ENCODE peak calls at places on chromosomes 4 and X, in nine cellular contexts. One of them, this sample, is unnamed.

GRCh38 chr4:76458829-76459228 is 23.8 kb downstream of the SHROOM3 start:
- DNase-seq in Kasumi-1: no peak
- DNase-seq in NCI-H526 treated with DMSO at 0.1 percent for 48 hours: no peak
- DNase-seq in body of pancreas: no peak
- DNase-seq in IMR-90: no peak
- DNase-seq in activated CD4-positive, CD25-positive, alpha-beta regulatory T cell treated with anti-CD3 and anti-CD28 coated beads, Interleukin-2, amount 50 U/mL, for 16 hours: no peak
- DNase-seq in BJ: no peak
- DNase-seq in NB4: no peak
- DNase-seq in iPS DF 19.7: no peak
- DNase-seq in this sample: no peak

GRCh38 chr4:7964890-7965662 is 25.4 kb upstream of the AFAP1 start:
- DNase-seq in NCI-H526 treated with DMSO at 0.1 percent for 48 hours: peak; percentile 13
- DNase-seq in Kasumi-1: peak; percentile 60
- DNase-seq in body of pancreas: peak; percentile 37
- DNase-seq in BJ: no peak
- DNase-seq in IMR-90: peak; percentile 71
- DNase-seq in activated CD4-positive, CD25-positive, alpha-beta regulatory T cell treated with anti-CD3 and anti-CD28 coated beads, Interleukin-2, amount 50 U/mL, for 16 hours: no peak
- DNase-seq in iPS DF 19.7: no peak
- DNase-seq in NB4: peak; percentile 44
- DNase-seq in this sample: peak; percentile 79

GRCh38 chrX:151762802-151763201 is 28.3 kb downstream of the CNGA2 start:
- DNase-seq in iPS DF 19.7: no peak
- DNase-seq in BJ: no peak
- DNase-seq in activated CD4-positive, CD25-positive, alpha-beta regulatory T cell treated with anti-CD3 and anti-CD28 coated beads, Interleukin-2, amount 50 U/mL, for 16 hours: no peak
- DNase-seq in Kasumi-1: peak; percentile 8
- DNase-seq in IMR-90: no peak
- DNase-seq in NB4: no peak
- DNase-seq in NCI-H526 treated with DMSO at 0.1 percent for 48 hours: no peak
- DNase-seq in body of pancreas: no peak
- DNase-seq in this sample: no peak

GRCh38 chr4:138666366-138666765 is 349.2 kb upstream of the NOCT start:
- DNase-seq in NB4: no peak
- DNase-seq in iPS DF 19.7: no peak
- DNase-seq in Kasumi-1: no peak
- DNase-seq in IMR-90: no peak
- DNase-seq in NCI-H526 treated with DMSO at 0.1 percent for 48 hours: no peak
- DNase-seq in activated CD4-positive, CD25-positive, alpha-beta regulatory T cell treated with anti-CD3 and anti-CD28 coated beads, Interleukin-2, amount 50 U/mL, for 16 hours: no peak
- DNase-seq in BJ: no peak
- DNase-seq in body of pancreas: no peak
- DNase-seq in this sample: no peak

GRCh38 chr4:3257125-3257690 is 8.2 kb downstream of the MSANTD1 start:
- DNase-seq in NB4: no peak
- DNase-seq in iPS DF 19.7: no peak
- DNase-seq in Kasumi-1: no peak
- DNase-seq in IMR-90: no peak
- DNase-seq in NCI-H526 treated with DMSO at 0.1 percent for 48 hours: peak; percentile 35
- DNase-seq in body of pancreas: no peak
- DNase-seq in activated CD4-positive, CD25-positive, alpha-beta regulatory T cell treated with anti-CD3 and anti-CD28 coated beads, Interleukin-2, amount 50 U/mL, for 16 hours: no peak
- DNase-seq in BJ: no peak
- DNase-seq in this sample: no peak

GRCh38 chr4:161463436-161463835 is 700.4 kb downstream of the FSTL5 start:
- DNase-seq in NCI-H526 treated with DMSO at 0.1 percent for 48 hours: no peak
- DNase-seq in NB4: no peak
- DNase-seq in iPS DF 19.7: no peak
- DNase-seq in Kasumi-1: no peak
- DNase-seq in BJ: no peak
- DNase-seq in body of pancreas: no peak
- DNase-seq in IMR-90: no peak
- DNase-seq in activated CD4-positive, CD25-positive, alpha-beta regulatory T cell treated with anti-CD3 and anti-CD28 coated beads, Interleukin-2, amount 50 U/mL, for 16 hours: no peak
- DNase-seq in this sample: no peak

GRCh38 chr4:8343051-8343966 is 73.8 kb downstream of the HTRA3 start:
- DNase-seq in NB4: no peak
- DNase-seq in iPS DF 19.7: no peak
- DNase-seq in NCI-H526 treated with DMSO at 0.1 percent for 48 hours: no peak
- DNase-seq in IMR-90: no peak
- DNase-seq in BJ: no peak
- DNase-seq in activated CD4-positive, CD25-positive, alpha-beta regulatory T cell treated with anti-CD3 and anti-CD28 coated beads, Interleukin-2, amount 50 U/mL, for 16 hours: no peak
- DNase-seq in Kasumi-1: no peak
- DNase-seq in body of pancreas: no peak
- DNase-seq in this sample: no peak

GRCh38 chrX:68763481-68763880 is 65.3 kb upstream of the EFNB1 start:
- DNase-seq in body of pancreas: no peak
- DNase-seq in activated CD4-positive, CD25-positive, alpha-beta regulatory T cell treated with anti-CD3 and anti-CD28 coated beads, Interleukin-2, amount 50 U/mL, for 16 hours: no peak
- DNase-seq in BJ: no peak
- DNase-seq in NB4: no peak
- DNase-seq in iPS DF 19.7: no peak
- DNase-seq in Kasumi-1: no peak
- DNase-seq in NCI-H526 treated with DMSO at 0.1 percent for 48 hours: no peak
- DNase-seq in IMR-90: no peak
- DNase-seq in this sample: no peak

GRCh38 chr4:139403457-139403856 is 50.5 kb upstream of the RAB33B start:
- DNase-seq in NCI-H526 treated with DMSO at 0.1 percent for 48 hours: no peak
- DNase-seq in BJ: no peak
- DNase-seq in IMR-90: no peak
- DNase-seq in iPS DF 19.7: no peak
- DNase-seq in body of pancreas: no peak
- DNase-seq in activated CD4-positive, CD25-positive, alpha-beta regulatory T cell treated with anti-CD3 and anti-CD28 coated beads, Interleukin-2, amount 50 U/mL, for 16 hours: no peak
- DNase-seq in NB4: peak; percentile 33
- DNase-seq in Kasumi-1: peak; percentile 65
- DNase-seq in this sample: no peak

GRCh38 chrX:136272325-136272724 is 21.1 kb upstream of the MAP7D3 start:
- DNase-seq in IMR-90: no peak
- DNase-seq in NB4: peak; percentile 12
- DNase-seq in activated CD4-positive, CD25-positive, alpha-beta regulatory T cell treated with anti-CD3 and anti-CD28 coated beads, Interleukin-2, amount 50 U/mL, for 16 hours: no peak
- DNase-seq in iPS DF 19.7: no peak
- DNase-seq in Kasumi-1: peak; percentile 6
- DNase-seq in body of pancreas: no peak
- DNase-seq in NCI-H526 treated with DMSO at 0.1 percent for 48 hours: no peak
- DNase-seq in BJ: no peak
- DNase-seq in this sample: peak; percentile 16

GRCh38 chrX:121010218-121010617 is 24.7 kb upstream of the CT47A1 start:
- DNase-seq in BJ: no peak
- DNase-seq in NCI-H526 treated with DMSO at 0.1 percent for 48 hours: no peak
- DNase-seq in activated CD4-positive, CD25-positive, alpha-beta regulatory T cell treated with anti-CD3 and anti-CD28 coated beads, Interleukin-2, amount 50 U/mL, for 16 hours: no peak
- DNase-seq in Kasumi-1: no peak
- DNase-seq in iPS DF 19.7: no peak
- DNase-seq in NB4: no peak
- DNase-seq in IMR-90: no peak
- DNase-seq in body of pancreas: no peak
- DNase-seq in this sample: no peak

GRCh38 chr4:40149960-40150385 is 46.9 kb upstream of the RHOH start:
- DNase-seq in NB4: peak; percentile 91
- DNase-seq in activated CD4-positive, CD25-positive, alpha-beta regulatory T cell treated with anti-CD3 and anti-CD28 coated beads, Interleukin-2, amount 50 U/mL, for 16 hours: peak; percentile 73
- DNase-seq in Kasumi-1: peak; percentile 88
- DNase-seq in NCI-H526 treated with DMSO at 0.1 percent for 48 hours: peak; percentile 49
- DNase-seq in BJ: peak; percentile 4
- DNase-seq in body of pancreas: peak; percentile 67
- DNase-seq in IMR-90: peak; percentile 67
- DNase-seq in iPS DF 19.7: peak; percentile 23
- DNase-seq in this sample: peak; percentile 77

GRCh38 chr4:5887011-5887360 is 5.9 kb downstream of the CRMP1 start:
- DNase-seq in body of pancreas: no peak
- DNase-seq in iPS DF 19.7: no peak
- DNase-seq in activated CD4-positive, CD25-positive, alpha-beta regulatory T cell treated with anti-CD3 and anti-CD28 coated beads, Interleukin-2, amount 50 U/mL, for 16 hours: no peak
- DNase-seq in IMR-90: no peak
- DNase-seq in BJ: no peak
- DNase-seq in Kasumi-1: no peak
- DNase-seq in NB4: no peak
- DNase-seq in NCI-H526 treated with DMSO at 0.1 percent for 48 hours: peak; percentile 65
- DNase-seq in this sample: no peak

GRCh38 chr4:150425161-150425560 is 156.8 kb upstream of the MAB21L2 start:
- DNase-seq in NCI-H526 treated with DMSO at 0.1 percent for 48 hours: no peak
- DNase-seq in iPS DF 19.7: no peak
- DNase-seq in Kasumi-1: no peak
- DNase-seq in body of pancreas: no peak
- DNase-seq in activated CD4-positive, CD25-positive, alpha-beta regulatory T cell treated with anti-CD3 and anti-CD28 coated beads, Interleukin-2, amount 50 U/mL, for 16 hours: no peak
- DNase-seq in BJ: no peak
- DNase-seq in IMR-90: no peak
- DNase-seq in NB4: no peak
- DNase-seq in this sample: no peak

GRCh38 chr4:123708902-123709301 is 312.3 kb downstream of the SPRY1 start:
- DNase-seq in BJ: no peak
- DNase-seq in NB4: no peak
- DNase-seq in Kasumi-1: no peak
- DNase-seq in IMR-90: no peak
- DNase-seq in iPS DF 19.7: no peak
- DNase-seq in activated CD4-positive, CD25-positive, alpha-beta regulatory T cell treated with anti-CD3 and anti-CD28 coated beads, Interleukin-2, amount 50 U/mL, for 16 hours: no peak
- DNase-seq in NCI-H526 treated with DMSO at 0.1 percent for 48 hours: no peak
- DNase-seq in body of pancreas: no peak
- DNase-seq in this sample: no peak

GRCh38 chr4:5051692-5052423 is 578 bp downstream of the STK32B start:
- DNase-seq in iPS DF 19.7: no peak
- DNase-seq in Kasumi-1: no peak
- DNase-seq in IMR-90: peak; percentile 35
- DNase-seq in NB4: peak; percentile 33
- DNase-seq in activated CD4-positive, CD25-positive, alpha-beta regulatory T cell treated with anti-CD3 and anti-CD28 coated beads, Interleukin-2, amount 50 U/mL, for 16 hours: no peak
- DNase-seq in BJ: no peak
- DNase-seq in body of pancreas: no peak
- DNase-seq in NCI-H526 treated with DMSO at 0.1 percent for 48 hours: peak; percentile 31
- DNase-seq in this sample: no peak

GRCh38 chr4:56613101-56613862 is 67.8 kb downstream of the HOPX start:
- DNase-seq in IMR-90: peak; percentile 91
- DNase-seq in BJ: no peak
- DNase-seq in body of pancreas: no peak
- DNase-seq in activated CD4-positive, CD25-positive, alpha-beta regulatory T cell treated with anti-CD3 and anti-CD28 coated beads, Interleukin-2, amount 50 U/mL, for 16 hours: no peak
- DNase-seq in NCI-H526 treated with DMSO at 0.1 percent for 48 hours: no peak
- DNase-seq in iPS DF 19.7: no peak
- DNase-seq in NB4: no peak
- DNase-seq in Kasumi-1: no peak
- DNase-seq in this sample: peak; percentile 92

GRCh38 chr4:151325320-151326246 is at the start of gene SH3D19:
- DNase-seq in iPS DF 19.7: peak; percentile 35
- DNase-seq in NCI-H526 treated with DMSO at 0.1 percent for 48 hours: peak; percentile 76
- DNase-seq in NB4: no peak
- DNase-seq in IMR-90: peak; percentile 19
- DNase-seq in BJ: peak; percentile 21
- DNase-seq in Kasumi-1: peak; percentile 10
- DNase-seq in body of pancreas: peak; percentile 68
- DNase-seq in activated CD4-positive, CD25-positive, alpha-beta regulatory T cell treated with anti-CD3 and anti-CD28 coated beads, Interleukin-2, amount 50 U/mL, for 16 hours: no peak
- DNase-seq in this sample: peak; percentile 49

GRCh38 chr4:1822568-1823544 is 29.8 kb downstream of the FGFR3 start:
- DNase-seq in IMR-90: no peak
- DNase-seq in iPS DF 19.7: no peak
- DNase-seq in Kasumi-1: no peak
- DNase-seq in BJ: no peak
- DNase-seq in NCI-H526 treated with DMSO at 0.1 percent for 48 hours: no peak
- DNase-seq in activated CD4-positive, CD25-positive, alpha-beta regulatory T cell treated with anti-CD3 and anti-CD28 coated beads, Interleukin-2, amount 50 U/mL, for 16 hours: no peak
- DNase-seq in body of pancreas: no peak
- DNase-seq in NB4: no peak
- DNase-seq in this sample: no peak

GRCh38 chr4:5890063-5890727 is 2.7 kb downstream of the CRMP1 start:
- DNase-seq in body of pancreas: no peak
- DNase-seq in Kasumi-1: no peak
- DNase-seq in iPS DF 19.7: peak; percentile 91
- DNase-seq in NCI-H526 treated with DMSO at 0.1 percent for 48 hours: peak; percentile 92
- DNase-seq in activated CD4-positive, CD25-positive, alpha-beta regulatory T cell treated with anti-CD3 and anti-CD28 coated beads, Interleukin-2, amount 50 U/mL, for 16 hours: no peak
- DNase-seq in NB4: no peak
- DNase-seq in BJ: no peak
- DNase-seq in IMR-90: peak; percentile 30
- DNase-seq in this sample: no peak

GRCh38 chrX:87516716-87517115 is 886 bp upstream of the KLHL4 start:
- DNase-seq in Kasumi-1: no peak
- DNase-seq in NB4: no peak
- DNase-seq in iPS DF 19.7: no peak
- DNase-seq in activated CD4-positive, CD25-positive, alpha-beta regulatory T cell treated with anti-CD3 and anti-CD28 coated beads, Interleukin-2, amount 50 U/mL, for 16 hours: no peak
- DNase-seq in IMR-90: peak; percentile 55
- DNase-seq in body of pancreas: no peak
- DNase-seq in BJ: no peak
- DNase-seq in NCI-H526 treated with DMSO at 0.1 percent for 48 hours: no peak
- DNase-seq in this sample: peak; percentile 75

GRCh38 chr4:23058113-23058512 is 365.4 kb downstream of the GBA3 start:
- DNase-seq in BJ: no peak
- DNase-seq in body of pancreas: no peak
- DNase-seq in activated CD4-positive, CD25-positive, alpha-beta regulatory T cell treated with anti-CD3 and anti-CD28 coated beads, Interleukin-2, amount 50 U/mL, for 16 hours: no peak
- DNase-seq in NCI-H526 treated with DMSO at 0.1 percent for 48 hours: no peak
- DNase-seq in Kasumi-1: no peak
- DNase-seq in NB4: no peak
- DNase-seq in iPS DF 19.7: no peak
- DNase-seq in IMR-90: no peak
- DNase-seq in this sample: no peak

GRCh38 chr4:117311215-117311614 is 225.8 kb upstream of the TRAM1L1 start:
- DNase-seq in Kasumi-1: no peak
- DNase-seq in IMR-90: no peak
- DNase-seq in BJ: no peak
- DNase-seq in body of pancreas: no peak
- DNase-seq in iPS DF 19.7: no peak
- DNase-seq in NB4: no peak
- DNase-seq in activated CD4-positive, CD25-positive, alpha-beta regulatory T cell treated with anti-CD3 and anti-CD28 coated beads, Interleukin-2, amount 50 U/mL, for 16 hours: no peak
- DNase-seq in NCI-H526 treated with DMSO at 0.1 percent for 48 hours: no peak
- DNase-seq in this sample: no peak

GRCh38 chr4:123379392-123379791 is 17.2 kb upstream of the SPRY1 start:
- DNase-seq in IMR-90: no peak
- DNase-seq in NCI-H526 treated with DMSO at 0.1 percent for 48 hours: no peak
- DNase-seq in iPS DF 19.7: no peak
- DNase-seq in activated CD4-positive, CD25-positive, alpha-beta regulatory T cell treated with anti-CD3 and anti-CD28 coated beads, Interleukin-2, amount 50 U/mL, for 16 hours: no peak
- DNase-seq in Kasumi-1: no peak
- DNase-seq in NB4: no peak
- DNase-seq in BJ: no peak
- DNase-seq in body of pancreas: no peak
- DNase-seq in this sample: peak; percentile 7

GRCh38 chr4:121819216-121819980 is 4.3 kb downstream of the CCNA2 start:
- DNase-seq in Kasumi-1: no peak
- DNase-seq in body of pancreas: no peak
- DNase-seq in NB4: no peak
- DNase-seq in activated CD4-positive, CD25-positive, alpha-beta regulatory T cell treated with anti-CD3 and anti-CD28 coated beads, Interleukin-2, amount 50 U/mL, for 16 hours: no peak
- DNase-seq in BJ: no peak
- DNase-seq in NCI-H526 treated with DMSO at 0.1 percent for 48 hours: no peak
- DNase-seq in IMR-90: no peak
- DNase-seq in iPS DF 19.7: no peak
- DNase-seq in this sample: peak; percentile 57

GRCh38 chr4:105933083-105933482 is 37.8 kb downstream of the NPNT start:
- DNase-seq in body of pancreas: no peak
- DNase-seq in BJ: no peak
- DNase-seq in IMR-90: no peak
- DNase-seq in Kasumi-1: no peak
- DNase-seq in NCI-H526 treated with DMSO at 0.1 percent for 48 hours: no peak
- DNase-seq in iPS DF 19.7: no peak
- DNase-seq in NB4: no peak
- DNase-seq in activated CD4-positive, CD25-positive, alpha-beta regulatory T cell treated with anti-CD3 and anti-CD28 coated beads, Interleukin-2, amount 50 U/mL, for 16 hours: no peak
- DNase-seq in this sample: no peak

GRCh38 chr4:156999175-156999517 is 27.5 kb upstream of the PDGFC start:
- DNase-seq in iPS DF 19.7: peak; percentile 75
- DNase-seq in IMR-90: peak; percentile 97
- DNase-seq in Kasumi-1: peak; percentile 85
- DNase-seq in body of pancreas: peak; percentile 69
- DNase-seq in NCI-H526 treated with DMSO at 0.1 percent for 48 hours: no peak
- DNase-seq in activated CD4-positive, CD25-positive, alpha-beta regulatory T cell treated with anti-CD3 and anti-CD28 coated beads, Interleukin-2, amount 50 U/mL, for 16 hours: no peak
- DNase-seq in NB4: no peak
- DNase-seq in BJ: peak; percentile 87
- DNase-seq in this sample: peak; percentile 98

This sample was measured in amniotic epithelial cell.